ENCODE peak calls at places on chromosome 15, in six cellular contexts. V is progenitor cell of endocrine pancreas, H is lung, Y is endothelial cell, J is heart left ventricle, X is B cell. B is an unnamed sample.

GRCh38 chr15:99451484-99451883 is 114.3 kb upstream of the MEF2A start:
- DNase-seq in Y (no peak), J (no peak), H (no peak), X (no peak), V (no peak), B (peak; percentile 46)

GRCh38 chr15:61661791-61662190 is 398.5 kb downstream of the VPS13C start:
- DNase-seq in J (no peak), H (no peak), V (no peak), X (no peak), Y (no peak), B (no peak)

GRCh38 chr15:68774521-68775293 is 46.0 kb downstream of the ANP32A start:
- DNase-seq in J (peak; percentile 58), Y (no peak), V (no peak), X (no peak), H (no peak), B (peak; percentile 54)

GRCh38 chr15:101803209-101803608 is at the start of gene OR4F6:
- DNase-seq in X (no peak), Y (no peak), J (no peak), V (no peak), H (no peak), B (no peak)

GRCh38 chr15:89218531-89218930 is 2.8 kb downstream of the RLBP1 start:
- DNase-seq in Y (no peak), J (no peak), V (no peak), H (no peak), X (no peak), B (no peak)

GRCh38 chr15:51672100-51672731 is 9.1 kb upstream of the SCG3 start:
- DNase-seq in X (no peak), J (peak; percentile 25), Y (no peak), H (no peak), V (no peak), B (no peak)

GRCh38 chr15:80494311-80494710 is 90.1 kb downstream of the ARNT2 start:
- DNase-seq in V (no peak), H (no peak), X (no peak), Y (no peak), J (no peak), B (no peak)

GRCh38 chr15:42863572-42864239 is 56.9 kb downstream of the TTBK2 start:
- DNase-seq in V (no peak), Y (no peak), H (no peak), J (no peak), X (no peak), B (no peak)

GRCh38 chr15:50463423-50464358 is 39.5 kb downstream of the USP8 start:
- DNase-seq in J (no peak), X (no peak), H (no peak), Y (no peak), V (no peak), B (no peak)

GRCh38 chr15:101464246-101464998 is 25.1 kb downstream of the PCSK6 start:
- DNase-seq in J (no peak), X (no peak), V (no peak), Y (no peak), H (no peak), B (no peak)

GRCh38 chr15:80207887-80208286 is 44.1 kb downstream of the CTXND1 start:
- DNase-seq in X (no peak), J (no peak), V (no peak), Y (no peak), H (peak; percentile 38), B (no peak)

GRCh38 chr15:51227967-51228783 is 110.2 kb downstream of the CYP19A1 start:
- DNase-seq in X (no peak), J (peak; percentile 36), H (no peak), Y (no peak), V (no peak), B (no peak)

GRCh38 chr15:48527517-48527916 is 118.0 kb downstream of the FBN1 start:
- DNase-seq in H (no peak), X (no peak), Y (no peak), V (no peak), J (no peak), B (no peak)

GRCh38 chr15:66800584-66801235 is 98.7 kb downstream of the SMAD6 start:
- DNase-seq in H (no peak), J (peak; percentile 5), V (no peak), X (no peak), Y (no peak), B (no peak)

GRCh38 chr15:32824777-32825176 is 107.0 kb downstream of the GREM1 start:
- DNase-seq in V (no peak), J (no peak), X (no peak), Y (no peak), H (no peak), B (no peak)

GRCh38 chr15:57607570-57608000 is 15.9 kb downstream of the MYZAP start:
- DNase-seq in X (no peak), V (no peak), H (peak; percentile 86), Y (no peak), J (peak; percentile 57), B (no peak)

GRCh38 chr15:51103330-51103729 is 8.6 kb upstream of the TNFAIP8L3 start:
- DNase-seq in V (no peak), J (no peak), H (no peak), Y (no peak), X (no peak), B (no peak)

GRCh38 chr15:65086680-65087111 is 10.2 kb downstream of the KBTBD13 start:
- DNase-seq in X (no peak), Y (no peak), H (no peak), V (no peak), J (peak; percentile 25), B (no peak)
- TF ChIP-seq CTCF in X (no peak), Y (peak; percentile 21), H (no peak), V (no peak), J (no peak), B (no peak)

GRCh38 chr15:63504979-63505841 is 817 bp downstream of the USP3 start:
- DNase-seq in J (peak; percentile 72), V (no peak), X (peak; percentile 73), Y (peak; percentile 50), H (peak; percentile 60), B (no peak)
- TF ChIP-seq CTCF in J (peak; percentile 12), V (peak; percentile 31), X (no peak), Y (no peak), H (no peak), B (peak; percentile 33)

GRCh38 chr15:71109130-71109529 is 6.1 kb upstream of the THSD4 start:
- DNase-seq in J (no peak), X (no peak), H (no peak), V (no peak), Y (no peak), B (peak; percentile 15)
- TF ChIP-seq CTCF in J (peak; percentile 39), X (no peak), H (no peak), V (no peak), Y (no peak), B (peak; percentile 50)

GRCh38 chr15:54594115-54594514 is 602.6 kb downstream of the RSL24D1 start:
- DNase-seq in Y (no peak), V (no peak), X (no peak), J (no peak), H (no peak), B (no peak)
- TF ChIP-seq CTCF in Y (no peak), V (no peak), X (no peak), J (no peak), H (no peak), B (no peak)

GRCh38 chr15:77768107-77768506 is 135.4 kb upstream of the LINGO1 start:
- DNase-seq in J (no peak), H (no peak), Y (no peak), V (no peak), X (no peak), B (no peak)
- TF ChIP-seq CTCF in J (no peak), H (no peak), Y (no peak), V (peak; percentile 17), X (no peak), B (no peak)

GRCh38 chr15:65254237-65254820 is 32.4 kb downstream of the PARP16 start:
- DNase-seq in V (no peak), X (no peak), Y (no peak), H (no peak), J (no peak), B (no peak)

GRCh38 chr15:65258370-65258769 is 28.3 kb downstream of the PARP16 start:
- DNase-seq in X (no peak), J (no peak), V (no peak), H (no peak), Y (no peak), B (no peak)

GRCh38 chr15:65263313-65263712 is 23.4 kb downstream of the PARP16 start:
- DNase-seq in H (no peak), J (no peak), Y (no peak), V (no peak), X (no peak), B (no peak)

GRCh38 chr15:65258863-65259262 is 27.8 kb downstream of the PARP16 start:
- DNase-seq in J (no peak), X (no peak), H (no peak), V (no peak), Y (no peak), B (no peak)

GRCh38 chr15:65259367-65259781 is 27.3 kb downstream of the PARP16 start:
- DNase-seq in V (no peak), X (no peak), Y (no peak), H (no peak), J (peak; percentile 50), B (no peak)
- TF ChIP-seq CTCF in V (no peak), X (no peak), Y (no peak), H (no peak), J (no peak), B (no peak)

GRCh38 chr15:43915820-43916660 is 89.2 kb downstream of the WDR76 start:
- DNase-seq in V (no peak), H (no peak), X (no peak), Y (no peak), J (no peak), B (no peak)
- TF ChIP-seq CTCF in V (no peak), H (no peak), X (no peak), Y (no peak), J (no peak), B (no peak)

GRCh38 chr15:94412979-94413741 is 181.8 kb downstream of the MCTP2 start:
- DNase-seq in X (peak; percentile 57), J (no peak), V (no peak), Y (peak; percentile 16), H (no peak), B (no peak)
- TF ChIP-seq CTCF in X (peak; percentile 68), J (peak; percentile 57), V (peak; percentile 72), Y (peak; percentile 60), H (peak; percentile 16), B (peak; percentile 60)

DNA sequence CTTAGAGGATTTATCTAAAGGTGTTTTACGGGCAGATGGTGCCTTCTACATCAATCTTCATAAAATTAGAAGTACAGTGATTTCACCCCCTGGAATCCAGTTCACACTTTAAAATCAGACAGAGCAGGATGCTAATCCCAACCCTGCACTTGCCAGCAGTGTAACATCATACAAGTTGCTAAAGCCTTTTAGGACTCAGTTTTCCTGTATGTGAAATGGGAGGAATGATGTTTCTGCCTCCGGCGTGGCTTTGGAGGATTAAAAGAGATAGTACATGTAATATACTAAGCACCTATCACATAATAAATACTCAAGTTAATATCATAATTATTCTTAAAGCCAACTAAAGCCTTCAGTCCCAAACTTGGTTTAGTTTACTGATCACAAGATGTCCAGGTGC is 257.2 kb upstream of the THBS1 start:
- DNase-seq in V (no peak), J (no peak), H (no peak), Y (no peak), X (no peak), B (no peak)
- TF ChIP-seq CTCF in V (no peak), J (no peak), H (no peak), Y (no peak), X (no peak), B (no peak)